ENCODE peak calls at places on chromosomes 7 and 10, in four cellular contexts. One of them, this sample, is unnamed.

GRCh38 chr10:113704637-113705343 is 25.1 kb downstream of the CASP7 start:
- DNase-seq in HepG2: peak
- DNase-seq in H1: no peak
- DNase-seq in K562: peak
- DNase-seq in this sample: peak

GRCh38 chr7:75688200-75689136 is 50.3 kb downstream of the HIP1 start:
- DNase-seq in HepG2: peak
- DNase-seq in H1: no peak
- DNase-seq in K562: no peak
- DNase-seq in this sample: no peak

GRCh38 chr7:141362580-141363435 is 188.4 kb upstream of the AGK start:
- DNase-seq in HepG2: no peak
- DNase-seq in H1: no peak
- DNase-seq in K562: no peak
- DNase-seq in this sample: peak

GRCh38 chr7:20998309-20998708 is 211.6 kb upstream of the SP8 start:
- DNase-seq in HepG2: peak
- DNase-seq in H1: no peak
- DNase-seq in K562: no peak
- DNase-seq in this sample: no peak

GRCh38 chr10:74728225-74728624 is 98.2 kb upstream of the KAT6B start:
- DNase-seq in HepG2: peak
- DNase-seq in H1: no peak
- DNase-seq in K562: no peak
- DNase-seq in this sample: no peak

GRCh38 chr7:7681936-7682329 is 36.5 kb downstream of the RPA3 start:
- DNase-seq in HepG2: no peak
- DNase-seq in H1: no peak
- DNase-seq in K562: no peak
- DNase-seq in this sample: no peak

GRCh38 chr10:72886596-72887522 is 6.7 kb upstream of the OIT3 start:
- DNase-seq in HepG2: no peak
- DNase-seq in H1: peak
- DNase-seq in K562: no peak
- DNase-seq in this sample: no peak

GRCh38 chr10:18312385-18313145 is 172.3 kb downstream of the CACNB2 start:
- DNase-seq in HepG2: peak
- DNase-seq in H1: no peak
- DNase-seq in K562: peak
- DNase-seq in this sample: peak

GRCh38 chr7:45599851-45600706 is 25.9 kb downstream of the ADCY1 start:
- DNase-seq in HepG2: no peak
- DNase-seq in H1: no peak
- DNase-seq in K562: no peak
- DNase-seq in this sample: no peak

GRCh38 chr10:91587710-91588638 is 44.9 kb downstream of the PPP1R3C start:
- DNase-seq in HepG2: no peak
- DNase-seq in H1: no peak
- DNase-seq in K562: peak
- DNase-seq in this sample: peak

GRCh38 chr7:78265486-78265885 is 466.9 kb downstream of the PHTF2 start:
- DNase-seq in HepG2: no peak
- DNase-seq in H1: no peak
- DNase-seq in K562: no peak
- DNase-seq in this sample: no peak

GRCh38 chr10:88537337-88537736 is 45.8 kb downstream of the RNLS start:
- DNase-seq in HepG2: no peak
- DNase-seq in H1: no peak
- DNase-seq in K562: no peak
- DNase-seq in this sample: no peak

GRCh38 chr10:60441515-60441914 is 51.8 kb upstream of the ANK3 start:
- DNase-seq in HepG2: peak
- DNase-seq in H1: no peak
- DNase-seq in K562: no peak
- DNase-seq in this sample: peak

GRCh38 chr7:140284062-140284461 is 107.3 kb upstream of the KDM7A start:
- DNase-seq in HepG2: no peak
- DNase-seq in H1: no peak
- DNase-seq in K562: no peak
- DNase-seq in this sample: no peak

GRCh38 chr10:75099952-75100763 is 11.3 kb upstream of the SAMD8 start:
- DNase-seq in HepG2: peak
- DNase-seq in H1: peak
- DNase-seq in K562: peak
- DNase-seq in this sample: peak

GRCh38 chr7:149823191-149823630 is 15.0 kb upstream of the ZNF862 start:
- DNase-seq in HepG2: no peak
- DNase-seq in H1: no peak
- DNase-seq in K562: no peak
- DNase-seq in this sample: no peak

GRCh38 chr10:33157108-33157507 is 177.4 kb downstream of the NRP1 start:
- DNase-seq in HepG2: no peak
- DNase-seq in H1: no peak
- DNase-seq in K562: no peak
- DNase-seq in this sample: peak

GRCh38 chr10:47206449-47207279 is 93.3 kb upstream of the GDF10 start:
- DNase-seq in HepG2: no peak
- DNase-seq in H1: no peak
- DNase-seq in K562: no peak
- DNase-seq in this sample: no peak

GRCh38 chr10:73552819-73553218 is 38.3 kb downstream of the USP54 start:
- DNase-seq in HepG2: no peak
- DNase-seq in H1: no peak
- DNase-seq in K562: no peak
- DNase-seq in this sample: no peak

GRCh38 chr10:119737827-119738226 is 12.0 kb downstream of the INPP5F start:
- DNase-seq in HepG2: no peak
- DNase-seq in H1: no peak
- DNase-seq in K562: peak
- DNase-seq in this sample: peak

GRCh38 chr10:91552706-91553105 is 80.2 kb downstream of the PPP1R3C start:
- DNase-seq in HepG2: no peak
- DNase-seq in H1: no peak
- DNase-seq in K562: no peak
- DNase-seq in this sample: peak

GRCh38 chr7:1137517-1138167 is 22.4 kb downstream of the ZFAND2A start:
- DNase-seq in HepG2: no peak
- DNase-seq in H1: no peak
- DNase-seq in K562: no peak
- DNase-seq in this sample: peak

GRCh38 chr10:45368181-45368580 is 5.8 kb upstream of the ALOX5 start:
- DNase-seq in HepG2: no peak
- DNase-seq in H1: no peak
- DNase-seq in K562: no peak
- DNase-seq in this sample: no peak

GRCh38 chr10:97124211-97124610 is 61.5 kb downstream of the SLIT1 start:
- DNase-seq in HepG2: no peak
- DNase-seq in H1: no peak
- DNase-seq in K562: no peak
- DNase-seq in this sample: no peak

GRCh38 chr7:22859676-22860290 is 37.1 kb upstream of the TOMM7 start:
- DNase-seq in HepG2: peak
- DNase-seq in H1: no peak
- DNase-seq in K562: no peak
- DNase-seq in this sample: peak

DNA sequence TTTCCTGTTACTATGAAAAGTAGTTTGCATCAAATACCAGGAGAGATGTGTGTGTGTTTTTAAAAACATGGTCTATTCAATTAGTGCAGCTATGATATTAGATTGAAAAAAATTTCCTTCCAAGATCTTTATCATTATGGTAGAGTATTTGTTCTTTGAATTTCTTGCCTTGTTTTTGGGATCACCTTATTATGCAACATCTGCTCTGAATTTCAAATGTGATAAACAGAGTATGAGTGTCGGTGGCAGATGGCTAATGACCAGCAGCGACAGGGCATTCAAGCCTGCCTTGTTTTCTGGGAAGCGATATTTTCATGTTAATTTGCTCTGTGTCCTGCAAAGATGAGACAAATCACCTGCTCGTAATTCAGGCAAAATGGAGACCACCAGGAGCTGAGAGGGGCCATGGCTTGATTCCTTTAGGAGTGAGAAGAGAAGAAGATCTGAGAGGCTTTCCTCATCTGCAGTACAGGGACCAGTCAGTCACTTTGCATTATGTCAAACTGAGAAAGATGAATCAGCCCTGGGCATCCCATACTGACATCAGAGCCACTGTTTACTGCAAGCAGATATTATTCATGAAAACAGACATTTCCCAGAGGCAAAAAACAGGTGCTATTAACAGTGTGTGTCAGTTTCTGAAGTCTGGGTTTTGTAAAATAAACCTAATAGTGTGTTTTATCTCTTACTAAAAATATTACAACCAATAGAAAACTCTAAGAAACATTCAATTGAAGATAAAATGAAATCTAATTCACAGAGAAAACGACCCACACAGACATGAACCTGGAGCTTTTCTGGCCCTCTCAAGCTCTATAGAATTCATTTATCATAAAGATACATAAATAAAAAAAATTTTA is 67.6 kb downstream of the CDK6 start:
- DNase-seq in HepG2: no peak
- DNase-seq in H1: no peak
- DNase-seq in K562: no peak
- DNase-seq in this sample: no peak
- TF ChIP-seq CHD2 in HepG2: no peak
- TF ChIP-seq CHD2 in H1: no peak
- TF ChIP-seq CHD2 in K562: no peak
- TF ChIP-seq CHD2 in this sample: no peak

GRCh38 chr10:110421512-110422138 is 76.1 kb upstream of the DUSP5 start:
- DNase-seq in HepG2: no peak
- DNase-seq in H1: no peak
- DNase-seq in K562: peak
- DNase-seq in this sample: no peak

GRCh38 chr10:110423650-110424049 is 74.1 kb upstream of the DUSP5 start:
- DNase-seq in HepG2: no peak
- DNase-seq in H1: no peak
- DNase-seq in K562: no peak
- DNase-seq in this sample: no peak

GRCh38 chr10:110422548-110422947 is 75.2 kb upstream of the DUSP5 start:
- DNase-seq in HepG2: no peak
- DNase-seq in H1: no peak
- DNase-seq in K562: no peak
- DNase-seq in this sample: no peak

GRCh38 chr10:110419265-110419664 is 78.4 kb upstream of the DUSP5 start:
- DNase-seq in HepG2: no peak
- DNase-seq in H1: no peak
- DNase-seq in K562: no peak
- DNase-seq in this sample: no peak

GRCh38 chr10:110420401-110421193 is 77.1 kb upstream of the DUSP5 start:
- DNase-seq in HepG2: no peak
- DNase-seq in H1: no peak
- DNase-seq in K562: no peak
- DNase-seq in this sample: no peak
- TF ChIP-seq JUN in HepG2: no peak
- TF ChIP-seq JUN in H1: no peak
- TF ChIP-seq JUN in K562: no peak
- TF ChIP-seq JUN in this sample: no peak

DNA sequence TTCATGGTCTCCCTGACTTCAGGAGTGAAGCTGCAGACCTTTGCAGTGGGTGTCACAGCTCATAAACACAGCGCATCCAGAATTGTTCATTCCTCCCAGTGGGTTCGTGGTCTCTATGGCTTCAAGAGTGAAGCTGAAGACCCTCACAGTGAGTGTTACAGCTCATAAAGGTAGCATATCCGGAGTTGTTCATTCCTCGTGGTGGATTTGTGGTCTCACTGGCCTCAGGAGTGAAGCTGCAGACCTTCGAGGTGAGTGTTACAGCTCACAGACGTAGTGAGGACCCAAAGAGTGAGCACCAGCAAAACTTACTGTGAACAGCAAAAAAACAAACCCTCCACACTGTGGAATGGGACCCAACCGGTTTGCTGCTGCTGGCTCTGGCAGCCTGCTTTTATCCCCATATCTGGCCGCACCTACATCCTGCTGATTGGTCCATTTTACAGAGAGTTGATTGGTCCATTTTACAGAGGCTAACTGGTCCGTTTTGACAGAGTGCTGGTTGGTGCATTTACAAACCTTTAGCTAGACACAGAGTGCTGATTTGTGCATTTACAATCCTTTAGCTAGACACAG is 308.8 kb downstream of the PTPRN2 start:
- DNase-seq in HepG2: no peak
- DNase-seq in H1: no peak
- DNase-seq in K562: no peak
- DNase-seq in this sample: no peak
- TF ChIP-seq CHD2 in HepG2: no peak
- TF ChIP-seq CHD2 in H1: no peak
- TF ChIP-seq CHD2 in K562: no peak
- TF ChIP-seq CHD2 in this sample: no peak

GRCh38 chr7:71385362-71385761 is 253.4 kb downstream of the GALNT17 start:
- DNase-seq in HepG2: no peak
- DNase-seq in H1: no peak
- DNase-seq in K562: no peak
- DNase-seq in this sample: no peak
- TF ChIP-seq JUN in HepG2: no peak
- TF ChIP-seq JUN in H1: no peak
- TF ChIP-seq JUN in K562: no peak
- TF ChIP-seq JUN in this sample: no peak

GRCh38 chr7:30906520-30907240 is 5.0 kb upstream of the AQP1 start:
- DNase-seq in HepG2: no peak
- DNase-seq in H1: no peak
- DNase-seq in K562: no peak
- DNase-seq in this sample: no peak

GRCh38 chr7:30909431-30909830 is 2.2 kb upstream of the AQP1 start:
- DNase-seq in HepG2: no peak
- DNase-seq in H1: no peak
- DNase-seq in K562: no peak
- DNase-seq in this sample: no peak

GRCh38 chr7:30910369-30911073 is 1.1 kb upstream of the AQP1 start:
- DNase-seq in HepG2: no peak
- DNase-seq in H1: no peak
- DNase-seq in K562: no peak
- DNase-seq in this sample: no peak

GRCh38 chr7:30907527-30908267 is 4.0 kb upstream of the AQP1 start:
- DNase-seq in HepG2: no peak
- DNase-seq in H1: no peak
- DNase-seq in K562: no peak
- DNase-seq in this sample: no peak

GRCh38 chr7:30908681-30909080 is 3.0 kb upstream of the AQP1 start:
- DNase-seq in HepG2: no peak
- DNase-seq in H1: peak
- DNase-seq in K562: no peak
- DNase-seq in this sample: no peak
- TF ChIP-seq CHD2 in HepG2: no peak
- TF ChIP-seq CHD2 in H1: no peak
- TF ChIP-seq CHD2 in K562: no peak
- TF ChIP-seq CHD2 in this sample: no peak